ENCODE peak calls at places on chromosomes 3 and 15, in four cellular contexts. V is ovary, T is A549, Y is astrocyte of the spinal cord. P is an unnamed sample.

GRCh38 chr3:130515755-130516154 is 1.2 kb upstream of the COL6A6 start:
- DNase-seq in T (no peak), V (no peak), Y (no peak), P (no peak)

GRCh38 chr3:47000922-47001730 is 21.7 kb downstream of the NBEAL2 start:
- DNase-seq in T (no peak), Y (no peak), V (peak), P (no peak)

GRCh38 chr3:136173939-136174338 is 22.2 kb downstream of the MSL2 start:
- DNase-seq in V (no peak), Y (no peak), T (no peak), P (no peak)

GRCh38 chr15:86183765-86184491 is 104.3 kb downstream of the AGBL1 start:
- DNase-seq in Y (no peak), T (no peak), V (no peak), P (no peak)

GRCh38 chr15:101280007-101280406 is 2.7 kb upstream of the SELENOS start:
- DNase-seq in V (no peak), Y (no peak), T (no peak), P (no peak)

GRCh38 chr3:25748189-25748588 is 35.1 kb downstream of the NGLY1 start:
- DNase-seq in T (no peak), Y (no peak), V (no peak), P (no peak)

GRCh38 chr3:142087676-142088075 is 61.7 kb downstream of the TFDP2 start:
- DNase-seq in V (no peak), T (no peak), Y (peak), P (no peak)

GRCh38 chr15:85746641-85747040 is 48.1 kb downstream of the KLHL25 start:
- DNase-seq in T (no peak), Y (no peak), V (no peak), P (no peak)

GRCh38 chr15:98083203-98083910 is 122.9 kb downstream of the ARRDC4 start:
- DNase-seq in Y (no peak), V (no peak), T (no peak), P (no peak)

GRCh38 chr15:60585743-60586708 is 107.1 kb upstream of the ICE2 start:
- DNase-seq in V (no peak), Y (peak), T (peak), P (peak)

GRCh38 chr15:43346305-43346704 is 15.9 kb upstream of the LCMT2 start:
- DNase-seq in Y (no peak), T (no peak), V (no peak), P (no peak)
- TF ChIP-seq CTCF in Y (no peak), T (no peak), V (no peak), P (no peak)

GRCh38 chr3:65883614-65884013 is 155.1 kb downstream of the MAGI1 start:
- DNase-seq in V (no peak), Y (no peak), T (no peak), P (no peak)

GRCh38 chr3:65880350-65880749 is 158.4 kb downstream of the MAGI1 start:
- DNase-seq in V (no peak), Y (no peak), T (no peak), P (no peak)

GRCh38 chr3:65886376-65886775 is 152.3 kb downstream of the MAGI1 start:
- DNase-seq in Y (no peak), V (no peak), T (no peak), P (no peak)

GRCh38 chr3:65879372-65879771 is 159.3 kb downstream of the MAGI1 start:
- DNase-seq in T (no peak), Y (no peak), V (no peak), P (no peak)

DNA sequence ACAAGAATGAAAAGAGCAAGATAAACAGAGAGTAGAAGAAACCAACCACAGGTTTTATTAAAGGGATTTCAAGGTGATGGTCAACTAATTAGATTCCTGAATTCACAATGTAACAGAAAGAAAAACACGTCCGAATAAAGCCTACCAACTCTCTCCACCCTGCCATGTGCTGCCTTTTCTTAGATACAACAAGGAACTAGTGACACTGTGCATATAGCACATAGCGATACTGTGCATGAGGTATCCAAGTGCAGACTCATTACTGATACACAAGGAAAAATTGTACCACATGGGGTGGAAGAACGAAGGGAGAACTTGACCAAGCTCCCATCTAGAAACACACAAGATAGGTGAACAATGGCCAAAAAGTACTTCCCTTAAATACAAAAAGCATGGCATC is 154.6 kb downstream of the MAGI1 start:
- DNase-seq in Y (no peak), T (no peak), V (no peak), P (no peak)
- H3K4me3 ChIP-seq in Y (no peak), T (no peak), V (no peak), P (no peak)

DNA sequence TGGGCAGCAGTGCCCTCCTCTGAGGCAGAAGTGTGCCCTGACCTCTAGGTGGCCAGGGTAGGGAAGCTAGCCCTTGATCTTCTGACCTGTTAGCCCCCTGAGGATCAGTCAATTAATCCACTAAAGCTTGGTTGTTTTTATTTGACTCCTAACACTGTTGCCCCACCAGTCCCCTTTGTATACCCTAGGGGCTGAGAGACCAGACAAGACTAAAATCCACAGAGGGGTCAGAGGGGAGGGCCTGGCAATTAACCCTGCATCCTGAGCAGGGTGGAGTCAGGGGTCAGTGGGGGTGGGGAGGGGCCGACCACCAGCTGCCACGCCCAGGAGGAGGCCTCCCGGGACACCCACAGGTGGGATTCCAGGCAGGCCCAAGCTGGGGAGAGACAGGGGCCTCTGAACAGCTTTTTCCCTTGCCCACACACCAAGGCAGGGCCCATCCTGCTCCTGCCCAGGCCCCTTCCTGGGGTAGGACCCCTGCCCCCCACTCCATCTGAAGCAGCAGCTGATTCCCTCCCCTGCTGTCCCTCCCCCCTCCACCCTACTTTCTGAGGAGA is 52.1 kb downstream of the RHCG start:
- DNase-seq in T (no peak), V (no peak), Y (no peak), P (no peak)
- TF ChIP-seq CTCF in T (no peak), V (no peak), Y (no peak), P (no peak)

GRCh38 chr3:11154953-11155325 is 646 bp downstream of the HRH1 start:
- DNase-seq in Y (peak), V (no peak), T (no peak), P (no peak)

GRCh38 chr3:11155341-11156025 is 1.2 kb downstream of the HRH1 start:
- DNase-seq in V (peak), Y (peak), T (peak), P (peak)

GRCh38 chr3:11157406-11157805 is 3.1 kb downstream of the HRH1 start:
- DNase-seq in Y (no peak), T (no peak), V (no peak), P (no peak)

GRCh38 chr3:11156026-11156410 is 1.7 kb downstream of the HRH1 start:
- DNase-seq in T (no peak), V (no peak), Y (no peak), P (no peak)

DNA sequence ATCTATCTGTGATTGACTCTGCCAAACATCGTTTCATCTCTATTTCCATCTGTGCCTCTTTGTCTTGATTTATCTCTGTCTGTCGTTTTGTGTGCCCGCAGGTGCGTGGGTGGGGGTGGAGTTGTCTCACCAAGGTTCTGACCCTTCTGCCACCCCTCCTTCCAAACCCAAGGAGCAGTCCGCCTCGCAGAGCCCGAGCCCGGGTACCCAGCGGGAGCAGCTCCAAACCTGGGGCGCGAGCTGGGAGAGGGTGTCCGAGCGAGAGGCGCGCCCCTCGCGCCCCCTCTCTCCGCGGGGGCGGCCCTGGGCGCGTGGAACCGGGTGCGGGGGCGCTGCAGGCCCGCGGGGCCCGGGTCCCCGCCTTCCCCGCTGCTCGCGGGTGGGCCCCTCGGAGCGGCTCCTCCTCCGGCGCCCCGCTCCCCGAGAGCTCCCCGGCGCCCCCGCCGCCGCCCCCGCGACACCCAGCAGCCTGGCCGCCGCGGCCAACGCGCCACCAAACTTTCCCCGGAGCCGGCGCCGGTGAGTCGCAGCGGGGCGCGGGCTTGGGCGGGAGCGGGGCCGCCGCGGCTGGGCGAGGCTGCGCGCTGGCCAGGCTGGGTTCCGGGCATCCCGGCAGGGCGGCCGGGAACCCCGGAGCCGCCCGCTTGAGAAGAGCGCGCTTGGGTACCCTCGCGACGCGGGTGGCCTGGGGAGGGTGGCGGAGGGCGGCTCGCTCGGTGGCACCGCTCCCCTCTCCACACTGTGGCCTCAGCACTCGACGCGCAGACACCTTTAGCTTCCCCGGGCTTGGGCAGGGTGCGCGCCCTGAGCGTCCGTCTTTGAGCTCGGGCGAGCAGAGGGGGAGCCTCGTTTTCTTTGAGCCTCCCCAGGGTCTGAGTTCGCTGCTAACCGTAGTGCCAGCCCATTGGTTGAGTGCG is at the start of gene HRH1:
- DNase-seq in T (no peak), Y (peak), V (peak), P (no peak)
- H3K4me3 ChIP-seq in T (peak), Y (peak), V (peak), P (no peak)

DNA sequence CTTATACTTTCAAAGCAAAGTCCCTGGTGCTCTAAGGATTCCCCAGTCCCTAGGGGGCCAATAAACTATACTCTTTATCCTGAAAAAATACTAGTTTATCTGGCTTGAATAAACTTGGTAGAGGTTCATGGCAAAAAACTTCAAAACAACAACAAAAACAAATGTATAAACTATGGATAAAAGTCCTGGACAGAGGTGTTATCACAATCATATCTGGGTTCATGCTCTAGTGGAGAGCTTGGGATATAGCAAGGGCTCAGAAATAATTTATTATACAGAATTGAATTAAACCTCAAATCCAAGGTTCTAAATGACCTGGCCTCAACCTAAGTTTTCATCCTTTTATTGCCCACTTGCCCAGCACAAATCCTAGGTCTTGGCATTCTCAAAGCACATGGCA is 98.6 kb upstream of the TRIM42 start:
- DNase-seq in T (no peak), V (no peak), Y (no peak), P (no peak)
- TF ChIP-seq CTCF in T (no peak), V (no peak), Y (peak), P (no peak)

GRCh38 chr3:97821413-97821809 is 400 bp upstream of the CRYBG3 start:
- DNase-seq in T (peak), Y (peak), V (peak), P (peak)

GRCh38 chr3:97821810-97822775 is at the start of gene CRYBG3:
- DNase-seq in T (peak), V (peak), Y (peak), P (peak)

GRCh38 chr3:97823081-97823480 is 1.3 kb downstream of the CRYBG3 start:
- DNase-seq in T (no peak), Y (no peak), V (no peak), P (no peak)

GRCh38 chr3:97825101-97825500 is 3.3 kb downstream of the CRYBG3 start:
- DNase-seq in Y (no peak), T (no peak), V (no peak), P (no peak)

DNA sequence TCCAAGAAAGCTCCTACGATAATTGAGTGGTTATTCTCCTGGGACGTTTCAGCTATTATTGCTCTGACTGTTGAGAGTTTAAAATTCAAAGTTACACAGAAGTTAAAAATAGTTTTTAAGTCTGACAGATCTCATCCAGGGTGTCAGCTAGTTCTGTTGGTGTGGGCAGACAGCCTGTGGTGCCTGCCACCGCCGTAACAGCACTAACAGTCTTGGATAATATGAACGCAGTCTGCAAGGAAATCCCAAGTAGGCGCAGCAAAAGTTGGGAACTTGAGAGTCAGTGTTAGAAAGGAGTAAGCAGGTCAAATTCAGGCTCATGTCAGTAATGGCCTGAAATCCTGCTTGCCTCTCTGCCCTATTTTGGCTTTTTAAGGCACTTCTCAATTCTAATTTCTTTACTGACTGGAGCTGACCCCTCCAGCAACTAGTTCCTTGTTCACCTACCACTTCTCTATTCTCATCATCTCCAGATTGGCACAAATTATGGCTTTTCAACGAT is 1.7 kb downstream of the CRYBG3 start:
- DNase-seq in Y (no peak), T (no peak), V (no peak), P (peak)
- H3K4me3 ChIP-seq in Y (peak), T (peak), V (peak), P (no peak)

GRCh38 chr3:106628407-106628806 is 748.8 kb upstream of the CCDC54 start:
- DNase-seq in Y (peak), V (no peak), T (no peak), P (no peak)
- TF ChIP-seq CTCF in Y (no peak), V (no peak), T (no peak), P (no peak)

GRCh38 chr3:30664884-30665283 is 58.5 kb downstream of the TGFBR2 start:
- DNase-seq in T (no peak), Y (no peak), V (no peak), P (no peak)

GRCh38 chr3:30665539-30665938 is 59.1 kb downstream of the TGFBR2 start:
- DNase-seq in T (no peak), Y (no peak), V (no peak), P (no peak)

GRCh38 chr3:30662836-30663235 is 56.4 kb downstream of the TGFBR2 start:
- DNase-seq in Y (no peak), T (no peak), V (no peak), P (no peak)

GRCh38 chr3:30663533-30664241 is 57.3 kb downstream of the TGFBR2 start:
- DNase-seq in T (no peak), Y (no peak), V (no peak), P (no peak)

GRCh38 chr3:30664449-30664848 is 58.0 kb downstream of the TGFBR2 start:
- DNase-seq in Y (no peak), T (no peak), V (no peak), P (no peak)
- H3K4me3 ChIP-seq in Y (no peak), T (no peak), V (no peak), P (no peak)

GRCh38 chr15:68820589-68821189 is at the start of gene ANP32A:
- DNase-seq in V (peak), T (peak), Y (peak), P (peak)

GRCh38 chr15:68822818-68823217 is 2.1 kb upstream of the ANP32A start:
- DNase-seq in V (no peak), Y (no peak), T (no peak), P (no peak)

GRCh38 chr15:68821898-68822380 is 1.2 kb upstream of the ANP32A start:
- DNase-seq in V (no peak), T (no peak), Y (no peak), P (no peak)

GRCh38 chr15:68821190-68821897 is 649 bp upstream of the ANP32A start:
- DNase-seq in Y (no peak), V (no peak), T (peak), P (peak)

GRCh38 chr15:68823561-68823960 is 2.9 kb upstream of the ANP32A start:
- DNase-seq in V (no peak), Y (no peak), T (no peak), P (no peak)
- TF ChIP-seq CTCF in V (no peak), Y (no peak), T (no peak), P (no peak)

P was measured in mucosa of descending colon.